ENCODE peak calls at places on chromosomes 2 and 18, in six cellular contexts. F, V, Y, Z, C and M are unnamed samples.

GRCh38 chr18:28088477-28088876 is 88.5 kb downstream of the CDH2 start:
- DNase-seq in C (no peak), Z (peak), F (no peak), V (no peak), Y (no peak), M (no peak)

GRCh38 chr2:53188846-53189245 is 578.8 kb upstream of the CHAC2 start:
- DNase-seq in V (no peak), C (no peak), Z (no peak), F (no peak), Y (peak), M (no peak)

GRCh38 chr2:47119001-47119400 is 36.1 kb downstream of the STPG4 start:
- DNase-seq in Y (no peak), C (no peak), F (peak), V (no peak), Z (no peak), M (no peak)

GRCh38 chr2:206764673-206765241 is 371 bp downstream of the MDH1B start:
- DNase-seq in F (no peak), Z (no peak), C (no peak), V (no peak), Y (no peak), M (no peak)

GRCh38 chr2:16508061-16508851 is 157.4 kb downstream of the CYRIA start:
- DNase-seq in V (peak), Z (peak), F (peak), Y (no peak), C (peak), M (no peak)

GRCh38 chr2:119616421-119616820 is 62.6 kb upstream of the TMEM177 start:
- DNase-seq in F (no peak), C (no peak), Y (no peak), V (no peak), Z (no peak), M (no peak)

GRCh38 chr18:28541276-28541930 is 364.5 kb upstream of the CDH2 start:
- DNase-seq in V (no peak), Z (no peak), C (no peak), F (no peak), Y (no peak), M (peak)

GRCh38 chr2:215920244-215921100 is 92.9 kb downstream of the MREG start:
- DNase-seq in F (peak), Y (peak), Z (peak), C (peak), V (peak), M (peak)

GRCh38 chr2:16394072-16394985 is 271.3 kb downstream of the CYRIA start:
- DNase-seq in C (peak), Y (no peak), F (no peak), Z (no peak), V (no peak), M (no peak)

GRCh38 chr2:231713738-231714638 is 5.7 kb downstream of the PTMA start:
- DNase-seq in C (peak), V (peak), F (peak), Y (peak), Z (peak), M (peak)

GRCh38 chr2:231715988-231716616 is 7.8 kb downstream of the PTMA start:
- DNase-seq in Z (no peak), C (no peak), Y (no peak), V (no peak), F (no peak), M (no peak)

GRCh38 chr2:231716641-231717280 is 8.4 kb downstream of the PTMA start:
- DNase-seq in V (no peak), Z (no peak), C (no peak), Y (no peak), F (no peak), M (no peak)

GRCh38 chr2:231714639-231715498 is 6.5 kb downstream of the PTMA start:
- DNase-seq in Y (no peak), F (peak), Z (peak), V (peak), C (peak), M (no peak)

DNA sequence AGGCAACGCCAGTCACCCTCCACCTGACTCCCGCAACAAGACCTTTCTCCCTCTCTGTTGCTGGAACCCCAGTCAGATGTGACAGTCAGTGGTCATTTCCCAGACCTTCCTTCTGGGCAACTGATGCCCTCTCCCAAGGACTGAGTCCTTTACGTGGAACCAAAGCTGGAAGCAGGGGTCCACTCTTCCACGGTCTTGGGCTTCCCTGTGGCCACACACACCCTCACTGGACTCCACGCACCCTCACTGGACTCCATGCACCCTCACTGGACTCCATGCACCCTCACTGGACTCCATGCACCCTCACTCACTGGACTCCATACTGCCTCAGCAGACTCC is 7.1 kb downstream of the PTMA start:
- DNase-seq in F (no peak), C (no peak), Z (no peak), V (no peak), Y (no peak), M (no peak)
- TF ChIP-seq CTCF in F (no peak), C (no peak), Z (no peak), V (peak), Y (no peak), M (peak)

GRCh38 chr2:189756311-189756710 is 6.3 kb downstream of the OSGEPL1 start:
- DNase-seq in C (no peak), Y (no peak), Z (no peak), V (no peak), F (no peak), M (no peak)

DNA sequence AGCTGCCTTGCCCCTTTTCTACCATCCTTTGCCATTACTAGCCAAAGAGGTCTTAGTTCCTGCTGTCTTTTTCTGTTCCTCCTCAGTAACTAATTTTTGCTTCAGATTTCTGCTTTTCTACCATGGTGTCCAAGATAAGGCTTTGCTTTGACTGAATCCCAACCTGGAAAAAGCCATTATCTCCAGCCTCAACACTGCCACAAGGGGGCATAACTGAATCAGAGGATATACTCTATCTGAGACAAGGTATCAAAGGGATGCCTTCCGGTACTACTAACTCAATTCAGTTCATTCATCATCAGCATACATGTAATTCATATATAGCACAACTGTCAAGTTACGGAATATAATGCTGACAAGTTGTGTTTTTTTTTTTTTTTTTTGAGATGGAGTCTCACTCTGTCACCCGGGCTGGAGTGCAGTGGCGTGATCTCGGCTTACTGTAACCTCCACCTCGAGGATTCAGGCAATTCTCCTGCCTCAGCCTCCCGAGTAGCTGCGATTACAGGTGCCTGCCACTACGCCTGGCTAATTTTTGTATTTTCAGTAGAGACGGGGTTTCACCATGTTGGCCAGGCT is 11.4 kb downstream of the OSGEPL1 start:
- DNase-seq in Y (no peak), C (peak), Z (peak), V (peak), F (peak), M (peak)
- TF ChIP-seq CTCF in Y (peak), C (peak), Z (peak), V (peak), F (peak), M (peak)

DNA sequence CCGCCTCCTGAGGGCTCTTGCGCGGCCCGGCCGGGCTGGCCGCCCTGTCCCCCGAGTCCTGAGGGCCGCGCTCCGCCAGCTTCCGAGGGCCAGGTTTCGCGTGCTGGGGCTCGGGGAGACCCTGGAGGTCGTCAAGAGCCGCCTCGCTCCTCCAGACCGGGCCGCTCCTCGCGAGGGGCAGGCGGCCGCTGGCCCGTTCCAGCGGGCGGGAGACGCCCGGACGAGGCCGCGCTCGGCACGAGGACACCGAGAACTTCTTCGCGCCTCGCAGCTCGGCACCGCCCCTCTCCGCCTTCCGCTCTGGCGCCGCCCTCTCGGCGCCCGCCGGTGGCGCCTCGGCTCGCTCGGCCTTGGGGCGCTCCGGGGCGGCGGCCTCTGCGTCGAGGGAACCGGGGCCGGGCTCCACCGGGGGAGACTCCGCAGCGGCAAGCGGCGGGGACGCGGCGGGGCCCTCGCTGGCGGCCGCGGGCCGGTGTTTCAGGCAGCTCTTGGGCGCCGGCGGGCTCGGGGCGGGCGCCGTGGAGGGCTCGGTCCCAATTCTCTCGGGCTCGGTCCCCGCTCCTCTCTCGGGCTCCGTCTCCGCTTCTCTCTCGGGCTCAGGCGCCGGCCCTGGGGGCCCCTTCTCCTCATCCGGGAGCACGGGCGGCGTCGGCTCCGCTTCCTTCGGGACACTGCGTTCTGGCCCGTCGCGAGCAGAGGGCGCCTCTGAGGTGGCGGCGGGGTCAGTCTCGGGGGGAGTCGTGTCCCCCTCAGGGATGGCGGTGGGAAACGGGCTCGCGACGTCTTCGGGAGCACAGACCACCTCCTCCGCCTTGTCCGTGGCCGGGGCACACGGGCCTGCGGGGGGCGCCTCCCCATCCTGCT is 91.6 kb upstream of the MGAT4A start:
- DNase-seq in Z (peak), Y (no peak), F (no peak), C (no peak), V (peak), M (no peak)
- TF ChIP-seq CTCF in Z (no peak), Y (no peak), F (peak), C (peak), V (peak), M (peak)

GRCh38 chr2:42788882-42789281 is 3.5 kb downstream of the HAAO start:
- DNase-seq in V (no peak), F (no peak), Z (no peak), C (no peak), Y (no peak), M (no peak)

GRCh38 chr2:42787424-42787787 is 5.0 kb downstream of the HAAO start:
- DNase-seq in F (no peak), Y (no peak), C (no peak), V (no peak), Z (no peak), M (no peak)

GRCh38 chr2:42788478-42788793 is 3.9 kb downstream of the HAAO start:
- DNase-seq in Z (no peak), C (no peak), Y (no peak), F (no peak), V (no peak), M (no peak)

GRCh38 chr2:42787788-42788477 is 4.5 kb downstream of the HAAO start:
- DNase-seq in Z (no peak), Y (no peak), F (no peak), C (no peak), V (no peak), M (no peak)

GRCh38 chr2:42786561-42787345 is 5.6 kb downstream of the HAAO start:
- DNase-seq in C (no peak), Y (no peak), V (no peak), Z (no peak), F (no peak), M (no peak)
- TF ChIP-seq CTCF in C (no peak), Y (no peak), V (no peak), Z (no peak), F (no peak), M (no peak)